ENCODE peak calls at places on chromosomes 11 and 22, in seven cellular contexts. S is left ventricle myocardium inferior; M is RCC 7860; N is DMS153; E is osteocyte; J is activated naive CD8-positive, alpha-beta T cell treated with anti-CD3 and anti-CD28 coated beads, Interleukin-2, amount 10 ng/mL, durations not matched to agents 7 days and 5 days; D is MCF 10A. F is an unnamed sample.

GRCh38 chr11:65078151-65078550 is 5.7 kb downstream of the CDCA5 start:
- DNase-seq in S (no peak), N (peak; percentile 13), D (peak; percentile 45), J (peak; percentile 76), E (no peak), M (peak; percentile 13), F (peak; percentile 74)

GRCh38 chr22:39622881-39623367 is 52.4 kb downstream of the CACNA1I start:
- DNase-seq in E (no peak), N (no peak), M (peak; percentile 10), S (peak; percentile 52), J (peak; percentile 84), D (peak; percentile 54), F (peak; percentile 82)

GRCh38 chr11:120102050-120102861 is 35.7 kb downstream of the TRIM29 start:
- DNase-seq in E (no peak), S (no peak), J (no peak), M (no peak), D (no peak), N (no peak), F (no peak)

GRCh38 chr11:8683115-8683807 is 669 bp downstream of the RPL27A start:
- DNase-seq in N (no peak), S (no peak), E (no peak), D (no peak), M (no peak), J (no peak), F (no peak)

GRCh38 chr11:131760191-131760951 is 390.0 kb downstream of the NTM start:
- DNase-seq in D (no peak), M (no peak), S (no peak), N (no peak), E (no peak), J (no peak), F (peak; percentile 79)

GRCh38 chr11:995752-996420 is 40.6 kb downstream of the MUC6 start:
- DNase-seq in M (peak; percentile 93), N (no peak), S (no peak), J (no peak), D (no peak), E (no peak), F (no peak)

GRCh38 chr11:2305862-2306823 is 4.3 kb downstream of the TSPAN32 start:
- DNase-seq in S (peak; percentile 84), E (no peak), J (peak; percentile 59), N (no peak), M (no peak), D (no peak), F (peak; percentile 41)

GRCh38 chr11:35042906-35043305 is 96.1 kb upstream of the CD44 start:
- DNase-seq in S (no peak), D (no peak), E (no peak), J (no peak), M (no peak), N (no peak), F (no peak)

GRCh38 chr11:88464528-88464927 is 127.0 kb upstream of the CTSC start:
- DNase-seq in S (no peak), N (no peak), J (no peak), M (no peak), E (no peak), D (no peak), F (no peak)

GRCh38 chr11:1876361-1877063 is 15.2 kb downstream of the PRR33 start:
- DNase-seq in D (peak; percentile 80), M (no peak), E (no peak), S (peak; percentile 85), J (peak; percentile 43), N (peak; percentile 10), F (peak; percentile 82)

GRCh38 chr11:77212314-77213007 is 84.4 kb downstream of the MYO7A start:
- DNase-seq in S (no peak), D (no peak), N (no peak), M (no peak), E (peak; percentile 69), J (peak; percentile 21), F (no peak)

GRCh38 chr22:33440756-33441155 is 382.6 kb upstream of the SYN3 start:
- DNase-seq in M (no peak), N (no peak), S (no peak), E (no peak), J (no peak), D (no peak), F (no peak)

F was measured in islet precursor cell.